ENCODE peak calls at places on chromosome 18, in four cellular contexts. S is globus pallidus, U is IMR-90, M is AG08395. W is an unnamed sample.

GRCh38 chr18:6921571-6921970 is 192.1 kb downstream of the ARHGAP28 start:
- DNase-seq in S (no peak), U (no peak), M (no peak), W (no peak)

GRCh38 chr18:63161032-63161727 is 158.4 kb downstream of the BCL2 start:
- DNase-seq in S (no peak), U (no peak), M (no peak), W (no peak)

GRCh38 chr18:23291456-23292205 is 156.3 kb downstream of the CABLES1 start:
- DNase-seq in S (no peak), U (peak; percentile 74), M (peak; percentile 65), W (peak; percentile 46)

GRCh38 chr18:37176307-37176934 is 347.5 kb downstream of the KIAA1328 start:
- DNase-seq in S (no peak), U (no peak), M (no peak), W (no peak)

GRCh38 chr18:67710639-67711038 is 194.1 kb upstream of the DSEL start:
- DNase-seq in S (no peak), U (no peak), M (no peak), W (no peak)

GRCh38 chr18:75204978-75205759 is 3.8 kb downstream of the PTGR3 start:
- DNase-seq in S (no peak), U (peak; percentile 23), M (no peak), W (no peak)

GRCh38 chr18:75456277-75456676 is 28.8 kb upstream of the SMIM21 start:
- DNase-seq in S (no peak), U (no peak), M (no peak), W (no peak)

GRCh38 chr18:54584065-54584464 is 7.0 kb upstream of the DYNAP start:
- DNase-seq in S (no peak), U (no peak), M (no peak), W (no peak)

GRCh38 chr18:49784427-49785185 is 28.7 kb downstream of the ACAA2 start:
- DNase-seq in S (no peak), U (peak; percentile 18), M (peak; percentile 22), W (peak; percentile 4)

GRCh38 chr18:31740180-31740579 is 20.5 kb downstream of the SLC25A52 start:
- DNase-seq in S (no peak), U (no peak), M (no peak), W (no peak)

GRCh38 chr18:48563027-48563426 is 24.2 kb downstream of the CTIF start:
- DNase-seq in S (no peak), U (peak; percentile 92), M (peak; percentile 87), W (peak; percentile 59)

GRCh38 chr18:69898241-69898861 is 49.3 kb downstream of the CD226 start:
- DNase-seq in S (no peak), U (no peak), M (no peak), W (no peak)

GRCh38 chr18:76493213-76494107 is 1.6 kb downstream of the ZNF516 start:
- DNase-seq in S (no peak), U (peak; percentile 72), M (peak; percentile 61), W (no peak)

GRCh38 chr18:32696376-32696775 is 76.4 kb downstream of the KLHL14 start:
- DNase-seq in S (no peak), U (no peak), M (no peak), W (no peak)

GRCh38 chr18:56380682-56381081 is 257.7 kb downstream of the TXNL1 start:
- DNase-seq in S (no peak), U (no peak), M (no peak), W (no peak)

GRCh38 chr18:12906773-12907172 is 22.7 kb upstream of the PTPN2 start:
- DNase-seq in S (no peak), U (no peak), M (no peak), W (no peak)

GRCh38 chr18:43665239-43665788 is 388.0 kb upstream of the SYT4 start:
- DNase-seq in S (no peak), U (peak; percentile 94), M (peak; percentile 75), W (peak; percentile 57)

GRCh38 chr18:45688113-45688512 is 35.9 kb upstream of the SLC14A1 start:
- DNase-seq in S (no peak), U (peak; percentile 48), M (no peak), W (no peak)

GRCh38 chr18:21300616-21301200 is 58.7 kb downstream of the GREB1L start:
- DNase-seq in S (no peak), U (no peak), M (no peak), W (no peak)

GRCh38 chr18:3455090-3455640 is 5.2 kb downstream of the TGIF1 start:
- DNase-seq in S (no peak), U (no peak), M (no peak), W (no peak)

GRCh38 chr18:8625693-8626092 is 16.5 kb downstream of the RAB12 start:
- DNase-seq in S (no peak), U (no peak), M (no peak), W (no peak)

GRCh38 chr18:74342416-74343043 is 26.9 kb downstream of the C18orf63 start:
- DNase-seq in S (peak; percentile 65), U (peak; percentile 77), M (peak; percentile 30), W (peak; percentile 21)

GRCh38 chr18:73688851-73689659 is 458.6 kb downstream of the FBXO15 start:
- DNase-seq in S (no peak), U (peak; percentile 98), M (peak; percentile 7), W (peak; percentile 50)

GRCh38 chr18:57666818-57667497 is 45.3 kb upstream of the NARS1 start:
- DNase-seq in S (no peak), U (peak; percentile 74), M (peak; percentile 62), W (peak; percentile 67)

GRCh38 chr18:12884521-12885323 is 685 bp upstream of the PTPN2 start:
- DNase-seq in S (peak; percentile 12), U (no peak), M (no peak), W (no peak)

GRCh38 chr18:37188016-37188791 is 359.3 kb downstream of the KIAA1328 start:
- DNase-seq in S (no peak), U (peak; percentile 4), M (no peak), W (peak; percentile 0)

GRCh38 chr18:48263913-48264506 is 145.2 kb downstream of the ZBTB7C start:
- DNase-seq in S (no peak), U (no peak), M (no peak), W (no peak)

GRCh38 chr18:25284861-25285574 is 66.9 kb downstream of the ZNF521 start:
- DNase-seq in S (no peak), U (peak; percentile 41), M (peak; percentile 50), W (peak; percentile 37)

GRCh38 chr18:4986677-4987076 is 210.4 kb downstream of the AKAIN1 start:
- DNase-seq in S (no peak), U (no peak), M (no peak), W (no peak)

GRCh38 chr18:70181015-70181414 is 24.5 kb downstream of the RTTN start:
- DNase-seq in S (no peak), U (peak; percentile 80), M (peak; percentile 67), W (peak; percentile 19)

GRCh38 chr18:13500227-13500865 is 226.0 kb downstream of the FAM210A start:
- DNase-seq in S (peak; percentile 42), U (peak; percentile 57), M (peak; percentile 73), W (peak; percentile 68)

GRCh38 chr18:9182852-9183399 is 46.3 kb downstream of the ANKRD12 start:
- DNase-seq in S (no peak), U (no peak), M (no peak), W (no peak)

GRCh38 chr18:65221736-65222135 is 529.1 kb upstream of the CDH7 start:
- DNase-seq in S (no peak), U (no peak), M (no peak), W (no peak)

GRCh38 chr18:70154591-70155194 is 50.8 kb downstream of the RTTN start:
- DNase-seq in S (no peak), U (peak; percentile 94), M (peak; percentile 59), W (peak; percentile 70)

GRCh38 chr18:48694295-48694694 is 155.5 kb downstream of the CTIF start:
- DNase-seq in S (no peak), U (no peak), M (no peak), W (no peak)

GRCh38 chr18:8439091-8439490 is 170.1 kb upstream of the RAB12 start:
- DNase-seq in S (no peak), U (no peak), M (no peak), W (no peak)

GRCh38 chr18:46563317-46563716 is 93.7 kb downstream of the LOXHD1 start:
- DNase-seq in S (no peak), U (no peak), M (no peak), W (no peak)